ENCODE peak calls at places on chromosome X, in five cellular contexts. One of them, this sample, is unnamed. For H3K4me1 and H3K9me3, the result is how much of the 10 kb centered on the place peaks cover.

GRCh38 chrX:6129751-6130150 is 98.9 kb downstream of the NLGN4X start:
- DNase-seq in fibroblast of lung: no peak
- DNase-seq in neural progenitor cell: no peak
- DNase-seq in GM23248: no peak
- DNase-seq in A549: no peak
- DNase-seq in this sample: no peak

GRCh38 chrX:116272328-116272727 is 101.8 kb downstream of the AGTR2 start:
- DNase-seq in fibroblast of lung: peak
- DNase-seq in neural progenitor cell: no peak
- DNase-seq in GM23248: peak
- DNase-seq in A549: peak
- DNase-seq in this sample: no peak

GRCh38 chrX:49995021-49995731 is 72.8 kb downstream of the CLCN5 start:
- DNase-seq in fibroblast of lung: peak
- DNase-seq in neural progenitor cell: no peak
- DNase-seq in GM23248: peak
- DNase-seq in A549: peak
- DNase-seq in this sample: peak

GRCh38 chrX:155188786-155189185 is 27.5 kb upstream of the VBP1 start:
- DNase-seq in fibroblast of lung: no peak
- DNase-seq in neural progenitor cell: no peak
- DNase-seq in GM23248: no peak
- DNase-seq in A549: no peak
- DNase-seq in this sample: no peak

GRCh38 chrX:76971393-76972376 is 475.5 kb upstream of the FGF16 start:
- DNase-seq in fibroblast of lung: no peak
- DNase-seq in neural progenitor cell: no peak
- DNase-seq in GM23248: no peak
- DNase-seq in A549: no peak
- DNase-seq in this sample: peak

GRCh38 chrX:100596601-100597000 is 11.9 kb downstream of the TNMD start:
- DNase-seq in fibroblast of lung: no peak
- DNase-seq in neural progenitor cell: no peak
- DNase-seq in GM23248: no peak
- DNase-seq in A549: no peak
- DNase-seq in this sample: peak

GRCh38 chrX:52576946-52577345 is 60.1 kb upstream of the XAGE1B start:
- DNase-seq in fibroblast of lung: no peak
- DNase-seq in neural progenitor cell: no peak
- DNase-seq in GM23248: no peak
- DNase-seq in A549: no peak
- DNase-seq in this sample: no peak

GRCh38 chrX:76126851-76127250 is 46.0 kb upstream of the PBDC1 start:
- DNase-seq in fibroblast of lung: no peak
- DNase-seq in neural progenitor cell: no peak
- DNase-seq in GM23248: no peak
- DNase-seq in A549: no peak
- DNase-seq in this sample: no peak

GRCh38 chrX:135388841-135389240 is 32.9 kb upstream of the SMIM10L2A start:
- DNase-seq in fibroblast of lung: no peak
- DNase-seq in neural progenitor cell: no peak
- DNase-seq in GM23248: no peak
- DNase-seq in A549: no peak
- DNase-seq in this sample: no peak

GRCh38 chrX:12497832-12498591 is 293.2 kb upstream of the PRPS2 start:
- DNase-seq in fibroblast of lung: no peak
- DNase-seq in neural progenitor cell: peak
- DNase-seq in GM23248: no peak
- DNase-seq in A549: peak
- DNase-seq in this sample: peak

GRCh38 chrX:22159071-22159470 is 113.6 kb upstream of the CBLL2 start:
- DNase-seq in fibroblast of lung: peak
- DNase-seq in neural progenitor cell: no peak
- DNase-seq in GM23248: peak
- DNase-seq in A549: no peak
- DNase-seq in this sample: no peak

GRCh38 chrX:50629774-50630173 is 159.1 kb upstream of the DGKK start:
- DNase-seq in fibroblast of lung: no peak
- DNase-seq in neural progenitor cell: no peak
- DNase-seq in GM23248: no peak
- DNase-seq in A549: no peak
- DNase-seq in this sample: no peak

GRCh38 chrX:66053414-66053813 is 13.5 kb upstream of the VSIG4 start:
- DNase-seq in fibroblast of lung: no peak
- DNase-seq in neural progenitor cell: no peak
- DNase-seq in GM23248: no peak
- DNase-seq in A549: no peak
- DNase-seq in this sample: no peak

GRCh38 chrX:97310373-97310772 is 426.7 kb downstream of the RPA4 start:
- DNase-seq in fibroblast of lung: peak
- DNase-seq in neural progenitor cell: peak
- DNase-seq in GM23248: no peak
- DNase-seq in A549: no peak
- DNase-seq in this sample: no peak

GRCh38 chrX:20461576-20461975 is 194.9 kb upstream of the RPS6KA3 start:
- DNase-seq in fibroblast of lung: peak
- DNase-seq in neural progenitor cell: no peak
- DNase-seq in GM23248: peak
- DNase-seq in A549: no peak
- DNase-seq in this sample: no peak

GRCh38 chrX:73839152-73839551 is 276.2 kb downstream of the CHIC1 start:
- DNase-seq in fibroblast of lung: no peak
- DNase-seq in neural progenitor cell: no peak
- DNase-seq in GM23248: no peak
- DNase-seq in A549: no peak
- DNase-seq in this sample: no peak

GRCh38 chrX:73841337-73841736 is 278.3 kb downstream of the CHIC1 start:
- DNase-seq in fibroblast of lung: no peak
- DNase-seq in neural progenitor cell: no peak
- DNase-seq in GM23248: no peak
- DNase-seq in A549: no peak
- DNase-seq in this sample: no peak

GRCh38 chrX:73838123-73838522 is 275.1 kb downstream of the CHIC1 start:
- DNase-seq in fibroblast of lung: no peak
- DNase-seq in neural progenitor cell: no peak
- DNase-seq in GM23248: no peak
- DNase-seq in A549: no peak
- DNase-seq in this sample: no peak

GRCh38 chrX:73842541-73843234 is 279.7 kb downstream of the CHIC1 start:
- DNase-seq in fibroblast of lung: no peak
- DNase-seq in neural progenitor cell: no peak
- DNase-seq in GM23248: no peak
- DNase-seq in A549: no peak
- DNase-seq in this sample: no peak

GRCh38 chrX:73840120-73840924 is 277.3 kb downstream of the CHIC1 start:
- DNase-seq in fibroblast of lung: no peak
- DNase-seq in neural progenitor cell: no peak
- DNase-seq in GM23248: no peak
- DNase-seq in A549: no peak
- DNase-seq in this sample: no peak
- H3K4me1 ChIP-seq in fibroblast of lung: under half
- H3K4me1 ChIP-seq in neural progenitor cell: under half
- H3K4me1 ChIP-seq in GM23248: under half
- H3K4me1 ChIP-seq in A549: under half
- H3K4me1 ChIP-seq in this sample: under half

GRCh38 chrX:129779086-129779672 is 570 bp upstream of the SASH3 start:
- DNase-seq in fibroblast of lung: no peak
- DNase-seq in neural progenitor cell: no peak
- DNase-seq in GM23248: no peak
- DNase-seq in A549: no peak
- DNase-seq in this sample: peak
- H3K4me2 ChIP-seq in fibroblast of lung: no peak
- H3K4me2 ChIP-seq in neural progenitor cell: no peak
- H3K4me2 ChIP-seq in GM23248: no peak
- H3K4me2 ChIP-seq in A549: no peak
- H3K4me2 ChIP-seq in this sample: no peak

DNA sequence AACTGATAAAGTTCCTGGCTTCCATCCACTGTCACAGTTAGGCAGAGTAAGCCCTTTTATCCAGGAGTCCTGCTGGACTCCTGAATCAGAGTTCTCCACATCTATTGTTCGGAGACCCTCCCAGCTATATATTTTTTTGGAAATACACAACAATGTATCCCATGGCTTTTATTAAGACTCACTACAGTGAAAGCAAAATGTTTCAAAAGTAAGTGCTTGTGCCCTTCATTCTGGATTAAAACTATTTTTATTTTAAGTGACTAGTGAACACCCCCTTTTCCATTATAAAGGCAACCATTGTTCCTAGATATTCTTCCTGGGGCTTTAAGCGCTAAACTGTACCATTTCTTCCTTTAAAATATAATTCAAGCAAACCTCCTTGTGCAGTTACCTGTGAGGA is 56.8 kb downstream of the KIF4A start:
- DNase-seq in fibroblast of lung: no peak
- DNase-seq in neural progenitor cell: no peak
- DNase-seq in GM23248: no peak
- DNase-seq in A549: no peak
- DNase-seq in this sample: no peak
- H3K9me3 ChIP-seq in fibroblast of lung: under half
- H3K9me3 ChIP-seq in neural progenitor cell: under half
- H3K9me3 ChIP-seq in GM23248: under half
- H3K9me3 ChIP-seq in A549: under half
- H3K9me3 ChIP-seq in this sample: under half

GRCh38 chrX:118520206-118520857 is 24.7 kb downstream of the DOCK11 start:
- DNase-seq in fibroblast of lung: peak
- DNase-seq in neural progenitor cell: no peak
- DNase-seq in GM23248: peak
- DNase-seq in A549: no peak
- DNase-seq in this sample: no peak
- H3K4me1 ChIP-seq in fibroblast of lung: under half
- H3K4me1 ChIP-seq in neural progenitor cell: under half
- H3K4me1 ChIP-seq in GM23248: under half
- H3K4me1 ChIP-seq in A549: under half
- H3K4me1 ChIP-seq in this sample: under half

This sample was measured in osteoblast.